ENCODE peak calls at places on chromosomes 1 and 21, in seven cellular contexts. R is left lung, W is PC-3, V is pancreas, N is left ventricle myocardium inferior, U is IMR-90, B is colonic mucosa. I is an unnamed sample.

GRCh38 chr21:37658994-37659458 is 257.2 kb downstream of the KCNJ6 start:
- DNase-seq in W (peak), V (peak), B (no peak), N (no peak), U (peak), R (no peak), I (no peak)

GRCh38 chr1:57475366-57475765 is 51.5 kb upstream of the DAB1 start:
- DNase-seq in B (no peak), W (no peak), V (no peak), R (no peak), U (no peak), N (no peak), I (no peak)

GRCh38 chr1:203911806-203912205 is 50.4 kb downstream of the SNRPE start:
- DNase-seq in R (no peak), V (no peak), N (no peak), U (no peak), W (no peak), B (no peak), I (no peak)

GRCh38 chr21:45078877-45079281 is 4.5 kb downstream of the ADARB1 start:
- DNase-seq in W (no peak), V (no peak), R (no peak), B (no peak), N (no peak), U (peak), I (peak)

GRCh38 chr1:52460686-52461085 is 56.3 kb downstream of the PRPF38A start:
- DNase-seq in R (no peak), B (no peak), U (peak), N (no peak), W (peak), V (no peak), I (no peak)

GRCh38 chr1:116537439-116537838 is 33.4 kb downstream of the CD58 start:
- DNase-seq in R (no peak), V (no peak), U (peak), W (peak), B (no peak), N (no peak), I (no peak)

GRCh38 chr1:98706173-98706848 is 44.8 kb downstream of the SNX7 start:
- DNase-seq in U (peak), R (no peak), B (no peak), N (no peak), V (no peak), W (no peak), I (no peak)

GRCh38 chr21:26909972-26910371 is 56.9 kb downstream of the ADAMTS5 start:
- DNase-seq in B (no peak), R (no peak), N (no peak), U (no peak), W (peak), V (no peak), I (no peak)

GRCh38 chr1:6438047-6438525 is 13.5 kb downstream of the ESPN start:
- DNase-seq in V (peak), N (peak), R (peak), B (peak), W (peak), U (peak), I (peak)

GRCh38 chr1:232508161-232508661 is 121.7 kb downstream of the SIPA1L2 start:
- DNase-seq in N (no peak), V (no peak), R (no peak), U (no peak), W (peak), B (no peak), I (no peak)

GRCh38 chr1:179599623-179600249 is 8.1 kb downstream of the TDRD5 start:
- DNase-seq in W (peak), R (no peak), B (peak), V (no peak), U (peak), N (no peak), I (no peak)

GRCh38 chr1:244356371-244356770 is 95.3 kb downstream of the ADSS2 start:
- DNase-seq in U (no peak), V (no peak), W (no peak), R (no peak), N (no peak), B (no peak), I (no peak)

GRCh38 chr21:32757804-32758203 is 13.8 kb downstream of the PAXBP1 start:
- DNase-seq in U (no peak), B (no peak), R (no peak), W (no peak), N (no peak), V (no peak), I (no peak)

GRCh38 chr1:14980801-14981200 is 172.7 kb upstream of the TMEM51 start:
- DNase-seq in B (no peak), V (no peak), N (no peak), W (no peak), R (peak), U (peak), I (no peak)

GRCh38 chr1:104933846-104934245 is 1184.1 kb downstream of the AMY1C start:
- DNase-seq in R (no peak), N (no peak), V (no peak), W (no peak), U (no peak), B (no peak), I (no peak)

GRCh38 chr1:175220853-175221547 is 28.4 kb upstream of the KIAA0040 start:
- DNase-seq in R (no peak), N (no peak), U (no peak), W (no peak), V (no peak), B (no peak), I (no peak)

GRCh38 chr1:175219774-175220173 is 27.2 kb upstream of the KIAA0040 start:
- DNase-seq in V (no peak), W (no peak), R (no peak), B (no peak), U (no peak), N (no peak), I (no peak)

GRCh38 chr1:175218786-175219447 is 26.3 kb upstream of the KIAA0040 start:
- DNase-seq in V (no peak), W (peak), U (no peak), B (no peak), R (no peak), N (no peak), I (no peak)

GRCh38 chr1:175222296-175222938 is 29.8 kb upstream of the KIAA0040 start:
- DNase-seq in W (no peak), B (no peak), V (no peak), R (no peak), N (no peak), U (no peak), I (no peak)

DNA sequence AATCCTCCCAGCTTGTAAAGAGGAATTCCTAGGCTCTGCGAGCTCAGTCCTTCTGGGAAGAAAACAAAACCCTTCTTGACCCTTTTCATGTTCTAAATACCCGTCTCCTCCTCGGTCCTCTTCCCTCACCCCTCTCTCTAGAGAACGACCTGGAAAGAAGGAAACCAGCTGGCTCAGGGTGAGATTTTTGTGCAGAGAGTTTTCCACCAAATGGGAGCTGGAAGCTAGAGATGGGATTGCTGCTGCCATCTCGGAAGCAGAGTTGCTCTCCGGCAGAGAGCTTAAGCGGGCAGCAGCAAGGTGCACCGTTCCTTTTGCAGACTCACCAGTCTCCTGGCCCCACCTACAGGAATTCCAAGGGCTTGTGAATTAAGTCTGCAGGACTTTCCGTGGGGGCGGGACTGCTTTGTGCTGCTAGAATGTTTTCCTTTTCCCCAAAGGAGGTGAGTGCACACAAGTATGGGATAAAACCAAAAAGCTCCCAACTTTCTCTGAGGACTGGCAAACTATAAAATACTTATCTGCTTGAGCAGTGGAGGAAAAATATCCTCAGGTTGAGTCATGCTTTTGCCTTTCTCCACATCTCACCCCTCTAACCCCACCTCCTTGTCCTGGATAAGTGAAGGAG is 29.1 kb upstream of the KIAA0040 start:
- DNase-seq in B (peak), R (no peak), N (peak), U (no peak), V (peak), W (peak), I (no peak)
- H3K4me3 ChIP-seq in B (no peak), R (no peak), N (no peak), U (no peak), V (no peak), W (no peak), I (no peak)

GRCh38 chr1:92502247-92502646 is 15.5 kb upstream of the GFI1 start:
- DNase-seq in V (no peak), B (no peak), W (peak), U (peak), N (no peak), R (no peak), I (no peak)
- H3K27ac ChIP-seq in V (no peak), B (no peak), W (no peak), U (no peak), N (no peak), R (no peak), I (no peak)

GRCh38 chr1:67685558-67686271 is 714 bp downstream of the GADD45A start:
- DNase-seq in R (peak), U (no peak), N (peak), B (peak), W (peak), V (peak), I (peak)

GRCh38 chr1:67683736-67684525 is 1.1 kb upstream of the GADD45A start:
- DNase-seq in V (no peak), W (peak), U (peak), N (no peak), R (no peak), B (no peak), I (peak)

GRCh38 chr1:67685067-67685557 is at the start of gene GADD45A:
- DNase-seq in V (peak), U (peak), N (peak), B (peak), W (peak), R (peak), I (peak)

GRCh38 chr1:67683306-67683705 is 1.7 kb upstream of the GADD45A start:
- DNase-seq in W (peak), N (no peak), R (no peak), B (no peak), V (no peak), U (peak), I (no peak)

DNA sequence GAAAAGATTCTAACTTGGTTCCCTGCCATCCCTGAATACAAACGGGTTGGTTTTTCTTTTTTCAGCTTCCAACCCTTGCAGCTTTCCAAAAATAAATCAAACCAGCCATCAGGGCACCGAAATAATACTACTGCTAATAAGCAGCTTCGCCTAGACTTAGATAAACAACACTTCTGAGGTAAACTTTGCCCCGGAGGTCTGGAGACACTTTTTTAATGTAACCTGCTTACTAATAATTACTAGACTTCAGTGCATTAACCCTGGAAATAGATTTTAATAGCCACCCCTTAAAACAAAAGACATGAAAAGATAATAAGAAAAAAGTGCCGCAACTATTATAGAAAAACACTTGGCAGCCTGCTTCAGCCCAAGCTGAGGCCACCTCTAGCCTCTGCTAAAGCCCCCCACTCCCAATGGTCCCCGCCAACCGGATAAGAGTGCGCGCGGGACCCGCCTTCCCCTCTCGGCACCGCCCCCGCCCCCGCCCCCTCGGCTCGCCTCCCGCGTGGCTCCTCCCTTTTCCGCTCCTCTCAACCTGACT is 405 bp upstream of the GADD45A start:
- DNase-seq in V (no peak), W (no peak), U (no peak), N (no peak), B (no peak), R (no peak), I (no peak)
- H3K4me3 ChIP-seq in V (no peak), W (peak), U (peak), N (peak), B (peak), R (peak), I (peak)

DNA sequence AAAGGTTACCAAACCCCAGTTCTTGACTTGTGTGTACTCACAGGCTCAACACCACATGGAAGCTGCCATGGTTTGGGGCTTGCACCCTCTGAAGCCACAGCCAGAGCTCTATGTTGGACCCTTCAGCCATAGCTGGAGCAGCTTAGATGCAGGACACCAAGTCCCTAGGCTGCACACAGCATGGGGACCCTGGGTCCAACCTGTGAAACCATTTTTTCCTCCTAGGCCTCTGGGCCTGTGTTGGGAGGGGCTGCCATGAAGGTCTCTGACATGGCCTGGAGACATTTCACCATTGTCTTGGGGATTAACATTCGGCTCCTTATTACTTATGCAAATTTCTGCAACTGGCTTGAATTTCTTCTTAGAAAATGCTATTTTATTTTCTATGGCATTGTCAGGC is 62.1 kb upstream of the PRRX1 start:
- DNase-seq in V (no peak), R (no peak), N (no peak), W (no peak), U (no peak), B (no peak), I (no peak)
- H3K27ac ChIP-seq in V (no peak), R (no peak), N (no peak), W (no peak), U (no peak), B (no peak), I (no peak)